ENCODE peak calls at places on chromosomes 5 and 9, in seven cellular contexts. X is Peyer's patch, R is heart left ventricle, H is heart right ventricle, K is kidney, T is spleen, Z is lower lobe of right lung. C is an unnamed sample. For H3K4me1 and H3K9me3, the result is how much of the 10 kb centered on the place peaks cover.

GRCh38 chr9:116059466-116059865 is 94.1 kb upstream of the PAPPA start:
- DNase-seq in X (no peak), R (no peak), H (no peak), K (no peak), T (no peak), Z (no peak), C (no peak)

GRCh38 chr5:123209163-123210013 is 120.3 kb downstream of the PRDM6 start:
- DNase-seq in X (no peak), R (no peak), H (no peak), K (no peak), T (no peak), Z (no peak), C (no peak)

GRCh38 chr5:55633574-55634203 is 78.4 kb downstream of the SLC38A9 start:
- DNase-seq in X (no peak), R (peak), H (peak), K (no peak), T (no peak), Z (no peak), C (no peak)

GRCh38 chr5:63563008-63563917 is 399.0 kb downstream of the HTR1A start:
- DNase-seq in X (no peak), R (no peak), H (no peak), K (peak), T (peak), Z (no peak), C (no peak)

GRCh38 chr5:55568629-55569512 is 34.1 kb upstream of the PLPP1 start:
- DNase-seq in X (no peak), R (no peak), H (no peak), K (no peak), T (no peak), Z (no peak), C (no peak)

GRCh38 chr5:31833710-31834109 is 194.8 kb downstream of the PDZD2 start:
- DNase-seq in X (no peak), R (no peak), H (no peak), K (no peak), T (no peak), Z (no peak), C (no peak)

GRCh38 chr9:14170973-14171596 is 142.9 kb downstream of the NFIB start:
- DNase-seq in X (no peak), R (no peak), H (no peak), K (no peak), T (no peak), Z (no peak), C (no peak)

GRCh38 chr5:127389616-127390015 is 99.0 kb downstream of the MEGF10 start:
- DNase-seq in X (no peak), R (no peak), H (no peak), K (no peak), T (no peak), Z (no peak), C (no peak)

GRCh38 chr5:135343417-135343816 is 55.6 kb downstream of the MACROH2A1 start:
- DNase-seq in X (no peak), R (no peak), H (no peak), K (no peak), T (no peak), Z (no peak), C (no peak)

GRCh38 chr9:137575382-137575724 is 3.4 kb downstream of the DPH7 start:
- DNase-seq in X (no peak), R (no peak), H (no peak), K (no peak), T (no peak), Z (no peak), C (no peak)

GRCh38 chr5:399296-400281 is 43.4 kb upstream of the EXOC3 start:
- DNase-seq in X (peak), R (peak), H (peak), K (peak), T (peak), Z (peak), C (peak)

GRCh38 chr5:129384736-129385135 is 75.4 kb upstream of the ADAMTS19 start:
- DNase-seq in X (no peak), R (no peak), H (no peak), K (no peak), T (no peak), Z (no peak), C (no peak)

GRCh38 chr5:124743534-124744169 is 2.8 kb downstream of the ZNF608 start:
- DNase-seq in X (peak), R (no peak), H (peak), K (no peak), T (no peak), Z (no peak), C (no peak)

GRCh38 chr9:87577746-87578145 is 80.1 kb downstream of the DAPK1 start:
- DNase-seq in X (no peak), R (no peak), H (no peak), K (no peak), T (no peak), Z (no peak), C (no peak)

GRCh38 chr9:100167912-100168775 is 69.1 kb downstream of the INVS start:
- DNase-seq in X (no peak), R (no peak), H (no peak), K (no peak), T (no peak), Z (no peak), C (no peak)

GRCh38 chr9:132970306-132971062 is 8.0 kb upstream of the GFI1B start:
- DNase-seq in X (no peak), R (no peak), H (no peak), K (no peak), T (no peak), Z (no peak), C (no peak)

GRCh38 chr9:85166808-85167545 is 497.4 kb downstream of the NTRK2 start:
- DNase-seq in X (no peak), R (no peak), H (no peak), K (no peak), T (no peak), Z (no peak), C (no peak)

GRCh38 chr9:98602839-98603238 is 105.9 kb downstream of the GABBR2 start:
- DNase-seq in X (no peak), R (no peak), H (no peak), K (no peak), T (peak), Z (no peak), C (no peak)

GRCh38 chr9:96327694-96328352 is 25.8 kb upstream of the HSD17B3 start:
- DNase-seq in X (peak), R (no peak), H (peak), K (no peak), T (no peak), Z (no peak), C (no peak)

GRCh38 chr9:98132806-98133631 is 14.0 kb upstream of the TRIM14 start:
- DNase-seq in X (no peak), R (no peak), H (no peak), K (peak), T (no peak), Z (no peak), C (no peak)

GRCh38 chr5:127563133-127563532 is 45.7 kb downstream of the PRRC1 start:
- DNase-seq in X (no peak), R (no peak), H (no peak), K (no peak), T (no peak), Z (no peak), C (no peak)

DNA sequence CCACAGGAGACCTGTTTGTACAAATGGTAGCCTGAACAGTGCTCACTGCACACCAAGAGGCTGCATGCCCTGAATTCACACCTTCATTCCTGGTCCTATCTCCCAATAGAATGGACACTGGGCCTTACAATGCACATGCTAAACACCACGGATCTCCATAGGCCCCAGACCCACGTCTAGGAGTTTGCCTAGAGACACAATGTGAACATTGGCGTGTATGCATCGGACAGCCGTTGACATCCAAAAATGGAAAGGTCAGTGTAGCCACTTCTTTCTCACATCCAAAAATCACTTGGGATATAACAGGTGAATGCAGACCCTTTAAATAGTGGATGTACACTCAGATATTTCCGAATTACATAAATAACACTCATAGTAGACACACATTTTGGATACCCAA is 927 bp downstream of the PAX5 start:
- DNase-seq in X (no peak), R (no peak), H (no peak), K (no peak), T (no peak), Z (no peak), C (no peak)
- TF ChIP-seq CTCF in X (no peak), R (no peak), H (no peak), K (no peak), T (no peak), Z (no peak), C (no peak)

GRCh38 chr9:128913995-128914772 is 6.6 kb upstream of the PHYHD1 start:
- DNase-seq in X (no peak), R (no peak), H (no peak), K (no peak), T (no peak), Z (peak), C (no peak)
- H3K4me1 ChIP-seq in X (under half), R (half or more), H (half or more), K (under half), T (half or more), Z (half or more), C (under half)

DNA sequence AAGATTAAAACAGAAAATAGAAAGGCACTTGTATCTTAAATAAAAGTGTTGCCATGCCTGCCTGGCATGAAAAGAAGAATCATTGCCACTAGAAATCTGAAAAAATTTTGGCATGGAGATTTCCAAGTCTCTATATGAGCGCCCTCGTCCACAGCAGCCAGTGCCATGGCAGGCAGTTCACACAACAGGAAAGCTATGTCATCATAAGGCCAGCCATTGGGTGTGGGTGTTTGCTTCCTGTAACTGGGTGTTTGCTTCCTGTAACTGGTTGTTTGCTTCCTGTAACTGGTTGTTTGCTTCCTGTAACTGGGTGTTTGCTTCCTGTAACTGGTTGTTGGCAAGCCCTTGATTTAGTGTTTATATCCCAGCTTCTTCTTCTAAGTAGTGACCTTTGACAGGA is 446.7 kb downstream of the IRX1 start:
- DNase-seq in X (no peak), R (no peak), H (no peak), K (no peak), T (no peak), Z (no peak), C (no peak)
- H3K9me3 ChIP-seq in X (under half), R (under half), H (under half), K (under half), T (under half), Z (under half), C (under half)

GRCh38 chr5:78648359-78649219 is at the start of gene LHFPL2:
- DNase-seq in X (peak), R (peak), H (peak), K (peak), T (peak), Z (peak), C (peak)
- TF ChIP-seq CTCF in X (no peak), R (no peak), H (no peak), K (no peak), T (no peak), Z (no peak), C (no peak)

DNA sequence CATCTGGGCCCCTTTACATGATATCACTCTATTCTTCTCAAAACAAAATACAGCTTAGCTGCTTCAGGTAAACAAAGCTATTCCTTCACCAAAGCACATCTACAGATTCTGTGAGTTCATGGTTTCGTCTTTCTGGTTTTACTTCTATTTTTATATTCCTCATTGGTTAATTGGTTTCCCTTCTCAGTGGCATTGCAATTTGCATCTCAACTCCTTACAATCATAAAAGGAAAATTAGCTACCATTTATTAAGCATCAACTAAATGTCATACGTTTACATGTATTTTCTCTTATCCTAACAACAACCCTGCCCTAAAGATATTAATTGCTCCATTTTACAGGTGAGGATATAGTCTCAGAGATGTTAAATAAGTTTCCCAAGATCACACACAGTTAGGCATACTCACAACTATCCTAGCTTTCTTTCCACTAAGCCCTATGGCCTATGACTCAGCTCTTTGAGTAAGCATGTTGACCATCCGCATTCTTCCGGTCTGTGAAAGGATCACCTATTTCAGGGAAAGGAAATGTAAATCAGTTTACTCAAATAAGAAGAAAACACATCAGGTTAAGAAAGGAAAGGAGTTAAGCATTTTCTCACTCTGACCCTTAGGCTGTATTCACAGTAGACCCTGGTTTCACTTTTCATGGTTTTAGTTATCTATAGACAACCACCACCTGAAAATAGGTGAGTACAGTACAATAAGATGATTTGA is 146.1 kb downstream of the CAAP1 start:
- DNase-seq in X (no peak), R (no peak), H (no peak), K (no peak), T (no peak), Z (no peak), C (no peak)
- H3K4me1 ChIP-seq in X (under half), R (under half), H (under half), K (under half), T (under half), Z (under half), C (under half)

DNA sequence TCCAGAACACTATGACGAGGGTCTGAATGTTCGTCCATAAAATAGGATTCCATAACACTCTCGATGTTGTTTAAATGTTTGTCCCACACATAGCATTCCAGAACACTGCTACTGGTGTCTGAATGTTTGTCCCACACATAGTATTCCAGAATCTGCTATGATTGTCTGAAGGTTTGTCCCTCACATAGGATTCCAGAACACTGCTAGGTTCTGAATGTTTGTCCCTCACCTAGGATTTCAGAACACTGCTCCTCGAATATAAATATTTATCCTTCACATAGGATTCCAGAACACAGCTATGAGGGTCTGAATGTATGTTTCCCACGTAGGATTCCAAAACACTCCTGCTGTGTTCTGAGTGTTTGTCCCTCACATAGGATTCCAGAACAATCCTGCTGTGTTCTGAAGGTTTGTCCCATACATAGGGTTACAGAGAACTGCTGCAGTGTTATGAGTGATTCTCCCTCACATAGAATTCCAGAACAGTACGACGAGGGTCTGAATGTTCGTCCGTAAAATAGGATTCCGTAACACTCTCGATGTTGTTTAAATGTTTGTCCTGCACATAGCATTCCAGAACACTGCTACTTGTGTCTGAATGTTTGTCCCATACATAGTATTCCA is 215.3 kb downstream of the FOXD4L6 start:
- DNase-seq in X (no peak), R (no peak), H (no peak), K (no peak), T (no peak), Z (no peak), C (no peak)
- H3K9me3 ChIP-seq in X (under half), R (half or more), H (half or more), K (half or more), T (half or more), Z (half or more), C (under half)

GRCh38 chr9:109192732-109193361 is 25.8 kb upstream of the FRRS1L start:
- DNase-seq in X (no peak), R (no peak), H (no peak), K (no peak), T (no peak), Z (no peak), C (no peak)
- TF ChIP-seq CTCF in X (no peak), R (peak), H (peak), K (no peak), T (no peak), Z (peak), C (no peak)

DNA sequence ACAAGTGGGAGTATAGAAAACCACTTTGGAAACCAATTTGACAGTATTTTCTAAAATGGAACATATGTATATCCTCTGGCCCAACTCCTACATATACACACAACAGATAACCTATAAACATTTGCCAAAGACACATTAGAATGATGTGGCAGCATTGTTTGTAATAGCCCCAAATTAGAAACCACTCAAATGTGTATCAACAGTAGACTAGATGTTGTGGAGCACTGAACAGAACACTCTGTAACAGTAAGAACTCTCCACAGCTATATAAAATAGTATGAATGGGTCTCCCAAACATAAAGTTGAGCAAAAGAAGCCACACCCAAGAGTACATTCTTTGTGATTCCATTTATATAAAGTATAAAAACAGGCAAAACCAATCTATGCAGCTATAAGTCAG is 6.1 kb downstream of the ZNF622 start:
- DNase-seq in X (no peak), R (no peak), H (no peak), K (no peak), T (no peak), Z (no peak), C (no peak)
- H3K4me1 ChIP-seq in X (under half), R (half or more), H (half or more), K (under half), T (half or more), Z (half or more), C (half or more)

GRCh38 chr9:134965851-134966250 is 48.1 kb upstream of the FCN1 start:
- DNase-seq in X (no peak), R (no peak), H (no peak), K (peak), T (peak), Z (peak), C (no peak)
- H3K9me3 ChIP-seq in X (under half), R (under half), H (under half), K (under half), T (under half), Z (under half), C (under half)

GRCh38 chr9:15225564-15226126 is 81.4 kb downstream of the TTC39B start:
- DNase-seq in X (no peak), R (no peak), H (no peak), K (no peak), T (no peak), Z (no peak), C (no peak)
- TF ChIP-seq CTCF in X (no peak), R (no peak), H (no peak), K (no peak), T (no peak), Z (no peak), C (no peak)

C was measured in left lung.